ENCODE peak calls at places on chromosomes 5 and 9, in nine cellular contexts. One of them, this sample, is unnamed.

GRCh38 chr9:75231167-75231566 is 142.9 kb downstream of the OSTF1 start:
- DNase-seq in IMR-90: no peak
- DNase-seq in effector memory CD4-positive, alpha-beta T cell: no peak
- DNase-seq in heart left ventricle: no peak
- DNase-seq in cardiac muscle cell: no peak
- DNase-seq in CD8-positive, alpha-beta memory T cell: no peak
- DNase-seq in CD8-positive, alpha-beta T cell: no peak
- DNase-seq in heart right ventricle: no peak
- DNase-seq in keratinocyte: no peak
- DNase-seq in this sample: no peak

GRCh38 chr5:176152191-176152932 is 85.9 kb upstream of the SIMC1 start:
- DNase-seq in IMR-90: peak; percentile 48
- DNase-seq in effector memory CD4-positive, alpha-beta T cell: no peak
- DNase-seq in heart left ventricle: no peak
- DNase-seq in cardiac muscle cell: no peak
- DNase-seq in CD8-positive, alpha-beta memory T cell: no peak
- DNase-seq in CD8-positive, alpha-beta T cell: no peak
- DNase-seq in heart right ventricle: no peak
- DNase-seq in keratinocyte: no peak
- DNase-seq in this sample: peak; percentile 48

GRCh38 chr9:76699966-76700365 is 64.3 kb upstream of the PCA3 start:
- DNase-seq in IMR-90: peak; percentile 77
- DNase-seq in effector memory CD4-positive, alpha-beta T cell: no peak
- DNase-seq in heart left ventricle: no peak
- DNase-seq in cardiac muscle cell: peak; percentile 82
- DNase-seq in CD8-positive, alpha-beta memory T cell: no peak
- DNase-seq in CD8-positive, alpha-beta T cell: no peak
- DNase-seq in heart right ventricle: no peak
- DNase-seq in keratinocyte: no peak
- DNase-seq in this sample: no peak

GRCh38 chr5:136285501-136285900 is 79.8 kb downstream of the TRPC7 start:
- DNase-seq in IMR-90: peak; percentile 4
- DNase-seq in effector memory CD4-positive, alpha-beta T cell: no peak
- DNase-seq in heart left ventricle: no peak
- DNase-seq in cardiac muscle cell: peak; percentile 25
- DNase-seq in CD8-positive, alpha-beta memory T cell: no peak
- DNase-seq in CD8-positive, alpha-beta T cell: no peak
- DNase-seq in heart right ventricle: no peak
- DNase-seq in keratinocyte: no peak
- DNase-seq in this sample: no peak

GRCh38 chr5:160742446-160742845 is 109.6 kb downstream of the ATP10B start:
- DNase-seq in IMR-90: no peak
- DNase-seq in effector memory CD4-positive, alpha-beta T cell: no peak
- DNase-seq in heart left ventricle: no peak
- DNase-seq in cardiac muscle cell: no peak
- DNase-seq in CD8-positive, alpha-beta memory T cell: no peak
- DNase-seq in CD8-positive, alpha-beta T cell: no peak
- DNase-seq in heart right ventricle: no peak
- DNase-seq in keratinocyte: no peak
- DNase-seq in this sample: no peak

GRCh38 chr9:131395027-131395744 is 1.3 kb downstream of the PRRC2B start:
- DNase-seq in IMR-90: no peak
- DNase-seq in effector memory CD4-positive, alpha-beta T cell: peak; percentile 77
- DNase-seq in heart left ventricle: no peak
- DNase-seq in cardiac muscle cell: no peak
- DNase-seq in CD8-positive, alpha-beta memory T cell: peak; percentile 89
- DNase-seq in CD8-positive, alpha-beta T cell: peak; percentile 58
- DNase-seq in heart right ventricle: no peak
- DNase-seq in keratinocyte: no peak
- DNase-seq in this sample: peak; percentile 30

GRCh38 chr5:165457854-165458481 is 1952.5 kb downstream of the MAT2B start:
- DNase-seq in IMR-90: peak; percentile 55
- DNase-seq in effector memory CD4-positive, alpha-beta T cell: no peak
- DNase-seq in heart left ventricle: no peak
- DNase-seq in cardiac muscle cell: peak; percentile 62
- DNase-seq in CD8-positive, alpha-beta memory T cell: no peak
- DNase-seq in CD8-positive, alpha-beta T cell: no peak
- DNase-seq in heart right ventricle: no peak
- DNase-seq in keratinocyte: no peak
- DNase-seq in this sample: peak; percentile 20

GRCh38 chr5:83955916-83956315 is 235.3 kb upstream of the HAPLN1 start:
- DNase-seq in IMR-90: peak; percentile 77
- DNase-seq in effector memory CD4-positive, alpha-beta T cell: no peak
- DNase-seq in heart left ventricle: no peak
- DNase-seq in cardiac muscle cell: peak; percentile 36
- DNase-seq in CD8-positive, alpha-beta memory T cell: no peak
- DNase-seq in CD8-positive, alpha-beta T cell: no peak
- DNase-seq in heart right ventricle: no peak
- DNase-seq in keratinocyte: no peak
- DNase-seq in this sample: no peak

GRCh38 chr5:162324356-162324755 is 256.8 kb downstream of the GABRG2 start:
- DNase-seq in IMR-90: no peak
- DNase-seq in effector memory CD4-positive, alpha-beta T cell: no peak
- DNase-seq in heart left ventricle: no peak
- DNase-seq in cardiac muscle cell: no peak
- DNase-seq in CD8-positive, alpha-beta memory T cell: no peak
- DNase-seq in CD8-positive, alpha-beta T cell: no peak
- DNase-seq in heart right ventricle: no peak
- DNase-seq in keratinocyte: no peak
- DNase-seq in this sample: no peak

GRCh38 chr9:37410969-37411785 is 11.3 kb upstream of the GRHPR start:
- DNase-seq in IMR-90: peak; percentile 15
- DNase-seq in effector memory CD4-positive, alpha-beta T cell: no peak
- DNase-seq in heart left ventricle: no peak
- DNase-seq in cardiac muscle cell: peak; percentile 25
- DNase-seq in CD8-positive, alpha-beta memory T cell: no peak
- DNase-seq in CD8-positive, alpha-beta T cell: no peak
- DNase-seq in heart right ventricle: no peak
- DNase-seq in keratinocyte: no peak
- DNase-seq in this sample: no peak

GRCh38 chr5:77828445-77828844 is 52.3 kb upstream of the TBCA start:
- DNase-seq in IMR-90: no peak
- DNase-seq in effector memory CD4-positive, alpha-beta T cell: no peak
- DNase-seq in heart left ventricle: no peak
- DNase-seq in cardiac muscle cell: no peak
- DNase-seq in CD8-positive, alpha-beta memory T cell: no peak
- DNase-seq in CD8-positive, alpha-beta T cell: no peak
- DNase-seq in heart right ventricle: no peak
- DNase-seq in keratinocyte: no peak
- DNase-seq in this sample: no peak

GRCh38 chr9:10479172-10479571 is 133.6 kb downstream of the PTPRD start:
- DNase-seq in IMR-90: no peak
- DNase-seq in effector memory CD4-positive, alpha-beta T cell: no peak
- DNase-seq in heart left ventricle: no peak
- DNase-seq in cardiac muscle cell: no peak
- DNase-seq in CD8-positive, alpha-beta memory T cell: no peak
- DNase-seq in CD8-positive, alpha-beta T cell: no peak
- DNase-seq in heart right ventricle: no peak
- DNase-seq in keratinocyte: no peak
- DNase-seq in this sample: no peak

GRCh38 chr9:15873573-15874177 is 320.8 kb downstream of the CCDC171 start:
- DNase-seq in IMR-90: peak; percentile 74
- DNase-seq in effector memory CD4-positive, alpha-beta T cell: no peak
- DNase-seq in heart left ventricle: no peak
- DNase-seq in cardiac muscle cell: peak; percentile 82
- DNase-seq in CD8-positive, alpha-beta memory T cell: no peak
- DNase-seq in CD8-positive, alpha-beta T cell: no peak
- DNase-seq in heart right ventricle: no peak
- DNase-seq in keratinocyte: no peak
- DNase-seq in this sample: no peak

GRCh38 chr9:17725399-17726010 is 146.6 kb downstream of the SH3GL2 start:
- DNase-seq in IMR-90: no peak
- DNase-seq in effector memory CD4-positive, alpha-beta T cell: no peak
- DNase-seq in heart left ventricle: no peak
- DNase-seq in cardiac muscle cell: no peak
- DNase-seq in CD8-positive, alpha-beta memory T cell: no peak
- DNase-seq in CD8-positive, alpha-beta T cell: no peak
- DNase-seq in heart right ventricle: no peak
- DNase-seq in keratinocyte: no peak
- DNase-seq in this sample: no peak

GRCh38 chr9:128946945-128947422 is 419 bp downstream of the DOLK start:
- DNase-seq in IMR-90: peak; percentile 11
- DNase-seq in effector memory CD4-positive, alpha-beta T cell: no peak
- DNase-seq in heart left ventricle: no peak
- DNase-seq in cardiac muscle cell: peak; percentile 43
- DNase-seq in CD8-positive, alpha-beta memory T cell: no peak
- DNase-seq in CD8-positive, alpha-beta T cell: no peak
- DNase-seq in heart right ventricle: peak; percentile 12
- DNase-seq in keratinocyte: no peak
- DNase-seq in this sample: peak; percentile 53

GRCh38 chr5:136164226-136164625 is 28.7 kb downstream of the SMIM32 start:
- DNase-seq in IMR-90: no peak
- DNase-seq in effector memory CD4-positive, alpha-beta T cell: no peak
- DNase-seq in heart left ventricle: no peak
- DNase-seq in cardiac muscle cell: no peak
- DNase-seq in CD8-positive, alpha-beta memory T cell: no peak
- DNase-seq in CD8-positive, alpha-beta T cell: no peak
- DNase-seq in heart right ventricle: no peak
- DNase-seq in keratinocyte: no peak
- DNase-seq in this sample: no peak

GRCh38 chr5:65480306-65480865 is 1.3 kb downstream of the ADAMTS6 start:
- DNase-seq in IMR-90: peak; percentile 93
- DNase-seq in effector memory CD4-positive, alpha-beta T cell: no peak
- DNase-seq in heart left ventricle: peak; percentile 75
- DNase-seq in cardiac muscle cell: peak; percentile 90
- DNase-seq in CD8-positive, alpha-beta memory T cell: peak; percentile 58
- DNase-seq in CD8-positive, alpha-beta T cell: no peak
- DNase-seq in heart right ventricle: peak; percentile 77
- DNase-seq in keratinocyte: no peak
- DNase-seq in this sample: peak; percentile 79

GRCh38 chr9:97501177-97501971 is at the start of gene TMOD1:
- DNase-seq in IMR-90: peak; percentile 34
- DNase-seq in effector memory CD4-positive, alpha-beta T cell: peak; percentile 9
- DNase-seq in heart left ventricle: peak; percentile 78
- DNase-seq in cardiac muscle cell: peak; percentile 49
- DNase-seq in CD8-positive, alpha-beta memory T cell: no peak
- DNase-seq in CD8-positive, alpha-beta T cell: no peak
- DNase-seq in heart right ventricle: peak; percentile 71
- DNase-seq in keratinocyte: no peak
- DNase-seq in this sample: peak; percentile 56

GRCh38 chr9:407255-407654 is 192.6 kb downstream of the DOCK8 start:
- DNase-seq in IMR-90: no peak
- DNase-seq in effector memory CD4-positive, alpha-beta T cell: no peak
- DNase-seq in heart left ventricle: no peak
- DNase-seq in cardiac muscle cell: peak; percentile 25
- DNase-seq in CD8-positive, alpha-beta memory T cell: no peak
- DNase-seq in CD8-positive, alpha-beta T cell: no peak
- DNase-seq in heart right ventricle: peak; percentile 20
- DNase-seq in keratinocyte: no peak
- DNase-seq in this sample: no peak

GRCh38 chr9:134494273-134494815 is 147.3 kb upstream of the COL5A1 start:
- DNase-seq in IMR-90: no peak
- DNase-seq in effector memory CD4-positive, alpha-beta T cell: no peak
- DNase-seq in heart left ventricle: no peak
- DNase-seq in cardiac muscle cell: no peak
- DNase-seq in CD8-positive, alpha-beta memory T cell: peak; percentile 25
- DNase-seq in CD8-positive, alpha-beta T cell: no peak
- DNase-seq in heart right ventricle: no peak
- DNase-seq in keratinocyte: no peak
- DNase-seq in this sample: no peak
- H3K9me3 ChIP-seq in IMR-90: no peaks in the 10 kb centered on the region
- H3K9me3 ChIP-seq in effector memory CD4-positive, alpha-beta T cell: no peaks in the 10 kb centered on the region
- H3K9me3 ChIP-seq in heart left ventricle: no peaks in the 10 kb centered on the region
- H3K9me3 ChIP-seq in cardiac muscle cell: no peaks in the 10 kb centered on the region
- H3K9me3 ChIP-seq in CD8-positive, alpha-beta memory T cell: no peaks in the 10 kb centered on the region
- H3K9me3 ChIP-seq in CD8-positive, alpha-beta T cell: no peaks in the 10 kb centered on the region
- H3K9me3 ChIP-seq in heart right ventricle: no peaks in the 10 kb centered on the region
- H3K9me3 ChIP-seq in keratinocyte: no peaks in the 10 kb centered on the region
- H3K9me3 ChIP-seq in this sample: no peaks in the 10 kb centered on the region

DNA sequence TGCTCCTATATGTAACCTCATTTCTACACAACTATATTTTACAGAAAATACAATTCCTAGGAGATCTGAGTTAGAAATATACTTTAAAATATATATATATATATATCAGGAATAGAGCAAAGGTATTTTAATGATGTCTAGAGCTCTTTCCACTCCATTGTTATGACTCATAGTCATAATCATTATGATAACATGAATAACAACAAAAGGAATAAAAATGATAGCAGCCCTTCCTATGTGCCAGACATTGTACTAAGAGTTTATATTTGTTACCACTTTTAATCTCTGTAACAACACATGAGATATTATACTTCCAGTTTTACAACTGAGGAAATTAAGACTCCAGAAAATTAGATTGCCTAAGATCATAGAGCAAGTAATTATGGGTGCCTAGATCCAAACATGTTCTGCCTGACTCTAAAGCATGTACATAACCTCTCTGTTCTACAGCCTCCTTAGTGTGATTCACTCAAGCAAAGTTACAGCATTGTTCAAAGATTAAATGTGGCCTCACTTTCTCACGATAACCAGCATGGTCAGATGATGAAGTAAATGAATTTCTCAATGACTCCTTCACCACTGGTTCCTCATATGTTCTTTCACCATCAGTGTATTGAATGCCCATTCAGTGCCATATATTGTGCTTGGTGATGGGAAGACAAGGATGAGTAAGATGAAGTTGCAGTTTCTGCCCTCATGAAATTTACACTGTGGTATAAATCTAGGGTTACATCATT is 452.1 kb downstream of the EFNA5 start:
- DNase-seq in IMR-90: peak; percentile 21
- DNase-seq in effector memory CD4-positive, alpha-beta T cell: no peak
- DNase-seq in heart left ventricle: no peak
- DNase-seq in cardiac muscle cell: peak; percentile 63
- DNase-seq in CD8-positive, alpha-beta memory T cell: no peak
- DNase-seq in CD8-positive, alpha-beta T cell: no peak
- DNase-seq in heart right ventricle: no peak
- DNase-seq in keratinocyte: peak; percentile 4
- DNase-seq in this sample: no peak
- H3K4me3 ChIP-seq in IMR-90: no peak overlapping the region
- H3K4me3 ChIP-seq in effector memory CD4-positive, alpha-beta T cell: no peak overlapping the region
- H3K4me3 ChIP-seq in heart left ventricle: no peak overlapping the region
- H3K4me3 ChIP-seq in cardiac muscle cell: no peak overlapping the region
- H3K4me3 ChIP-seq in CD8-positive, alpha-beta memory T cell: no peak overlapping the region
- H3K4me3 ChIP-seq in CD8-positive, alpha-beta T cell: no peak overlapping the region
- H3K4me3 ChIP-seq in heart right ventricle: no peak overlapping the region
- H3K4me3 ChIP-seq in keratinocyte: no peak overlapping the region
- H3K4me3 ChIP-seq in this sample: no peak overlapping the region

DNA sequence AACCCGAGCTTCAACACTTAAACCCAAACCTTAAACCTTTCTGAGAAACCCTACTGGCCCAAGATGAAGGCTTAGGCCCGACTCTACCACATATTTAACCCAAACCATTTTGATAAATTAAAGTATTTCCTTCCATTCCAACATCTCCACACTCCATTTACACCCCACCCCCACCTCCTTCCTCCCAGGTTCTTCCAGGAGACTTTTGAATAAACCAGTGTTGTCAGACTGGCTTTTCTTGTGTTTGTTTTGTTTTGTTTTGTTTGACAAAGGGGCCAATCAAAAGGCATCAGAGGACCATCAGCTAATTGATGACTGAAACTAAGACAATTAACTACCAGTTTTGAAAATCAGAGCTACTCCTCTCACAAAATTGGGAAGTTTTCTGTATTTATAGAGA is 4.6 kb upstream of the ZNF608 start:
- DNase-seq in IMR-90: no peak
- DNase-seq in effector memory CD4-positive, alpha-beta T cell: no peak
- DNase-seq in heart left ventricle: no peak
- DNase-seq in cardiac muscle cell: no peak
- DNase-seq in CD8-positive, alpha-beta memory T cell: no peak
- DNase-seq in CD8-positive, alpha-beta T cell: no peak
- DNase-seq in heart right ventricle: no peak
- DNase-seq in keratinocyte: no peak
- DNase-seq in this sample: no peak
- H3K4me1 ChIP-seq in IMR-90: no peaks in the 10 kb centered on the region
- H3K4me1 ChIP-seq in effector memory CD4-positive, alpha-beta T cell: peaks cover 5% of the 10 kb centered on the region
- H3K4me1 ChIP-seq in heart left ventricle: no peaks in the 10 kb centered on the region
- H3K4me1 ChIP-seq in cardiac muscle cell: peaks cover 12% of the 10 kb centered on the region
- H3K4me1 ChIP-seq in CD8-positive, alpha-beta memory T cell: no peaks in the 10 kb centered on the region
- H3K4me1 ChIP-seq in CD8-positive, alpha-beta T cell: peaks cover 11% of the 10 kb centered on the region
- H3K4me1 ChIP-seq in heart right ventricle: peaks cover 5% of the 10 kb centered on the region
- H3K4me1 ChIP-seq in keratinocyte: peaks cover 2% of the 10 kb centered on the region
- H3K4me1 ChIP-seq in this sample: peaks cover 4% of the 10 kb centered on the region

GRCh38 chr5:58382131-58382534 is 77.8 kb downstream of the PLK2 start:
- DNase-seq in IMR-90: no peak
- DNase-seq in effector memory CD4-positive, alpha-beta T cell: no peak
- DNase-seq in heart left ventricle: peak; percentile 25
- DNase-seq in cardiac muscle cell: no peak
- DNase-seq in CD8-positive, alpha-beta memory T cell: no peak
- DNase-seq in CD8-positive, alpha-beta T cell: no peak
- DNase-seq in heart right ventricle: peak; percentile 12
- DNase-seq in keratinocyte: no peak
- DNase-seq in this sample: no peak
- H3K9me3 ChIP-seq in IMR-90: peaks cover 9% of the 10 kb centered on the region
- H3K9me3 ChIP-seq in effector memory CD4-positive, alpha-beta T cell: no peaks in the 10 kb centered on the region
- H3K9me3 ChIP-seq in heart left ventricle: peaks cover 25% of the 10 kb centered on the region
- H3K9me3 ChIP-seq in cardiac muscle cell: no peaks in the 10 kb centered on the region
- H3K9me3 ChIP-seq in CD8-positive, alpha-beta memory T cell: no peaks in the 10 kb centered on the region
- H3K9me3 ChIP-seq in CD8-positive, alpha-beta T cell: peaks cover 6% of the 10 kb centered on the region
- H3K9me3 ChIP-seq in heart right ventricle: peaks cover 27% of the 10 kb centered on the region
- H3K9me3 ChIP-seq in keratinocyte: peaks cover 1% of the 10 kb centered on the region
- H3K9me3 ChIP-seq in this sample: no peaks in the 10 kb centered on the region

This sample was measured in testis.